ENCODE peak calls at places on chromosomes 13 and 19, in nine cellular contexts. K is tibial artery, Z is endothelial cell, T is chondrocyte, J is hepatocyte, P is uterus, V is WTC11, S is AG10803, M is PC-9. B is an unnamed sample.

GRCh38 chr13:31538067-31539042 is 201.0 kb upstream of the RXFP2 start:
- DNase-seq in K (no peak), Z (peak), T (no peak), J (peak), P (no peak), V (no peak), S (peak), M (no peak), B (no peak)

GRCh38 chr13:59088716-59089115 is 1075.0 kb downstream of the DIAPH3 start:
- DNase-seq in K (no peak), Z (no peak), T (no peak), J (no peak), P (no peak), V (no peak), S (no peak), M (no peak), B (no peak)

GRCh38 chr13:105410602-105411001 is 1124.9 kb downstream of the EFNB2 start:
- DNase-seq in K (no peak), Z (peak), T (no peak), J (peak), P (no peak), V (peak), S (peak), M (peak), B (no peak)

GRCh38 chr19:50858896-50859295 is 4.2 kb downstream of the KLK3 start:
- DNase-seq in K (no peak), Z (no peak), T (no peak), J (peak), P (no peak), V (peak), S (no peak), M (no peak), B (no peak)

GRCh38 chr19:1315470-1316166 is 29.9 kb downstream of the EFNA2 start:
- DNase-seq in K (no peak), Z (peak), T (no peak), J (peak), P (no peak), V (peak), S (peak), M (no peak), B (peak)

GRCh38 chr13:113810640-113811039 is 51.6 kb downstream of the TMEM255B start:
- DNase-seq in K (no peak), Z (no peak), T (no peak), J (no peak), P (no peak), V (no peak), S (no peak), M (no peak), B (no peak)

GRCh38 chr19:33348301-33349010 is 25.1 kb upstream of the CEBPG start:
- DNase-seq in K (no peak), Z (no peak), T (no peak), J (no peak), P (no peak), V (no peak), S (peak), M (no peak), B (no peak)

GRCh38 chr13:98447881-98448641 is 128.8 kb downstream of the STK24 start:
- DNase-seq in K (no peak), Z (peak), T (no peak), J (peak), P (peak), V (peak), S (peak), M (no peak), B (no peak)

GRCh38 chr19:46728693-46729339 is 11.9 kb upstream of the PRKD2 start:
- DNase-seq in K (no peak), Z (peak), T (no peak), J (peak), P (peak), V (peak), S (peak), M (peak), B (peak)

GRCh38 chr13:47908200-47908902 is 92.7 kb downstream of the SUCLA2 start:
- DNase-seq in K (no peak), Z (no peak), T (no peak), J (no peak), P (no peak), V (no peak), S (no peak), M (peak), B (no peak)

GRCh38 chr19:53520547-53521372 is 17.2 kb upstream of the ZNF331 start:
- DNase-seq in K (peak), Z (peak), T (no peak), J (peak), P (peak), V (peak), S (peak), M (peak), B (peak)

GRCh38 chr13:27448308-27448707 is 2.1 kb downstream of the MTIF3 start:
- DNase-seq in K (no peak), Z (no peak), T (no peak), J (no peak), P (no peak), V (no peak), S (no peak), M (no peak), B (no peak)

GRCh38 chr13:31409678-31410356 is 210.0 kb downstream of the B3GLCT start:
- DNase-seq in K (no peak), Z (no peak), T (no peak), J (peak), P (no peak), V (no peak), S (peak), M (no peak), B (no peak)

GRCh38 chr19:28468701-28469459 is 744.1 kb downstream of the UQCRFS1 start:
- DNase-seq in K (no peak), Z (no peak), T (no peak), J (peak), P (no peak), V (peak), S (peak), M (no peak), B (no peak)

GRCh38 chr13:46051958-46052313 is 610 bp downstream of the ZC3H13 start:
- DNase-seq in K (no peak), Z (no peak), T (no peak), J (no peak), P (no peak), V (no peak), S (no peak), M (no peak), B (no peak)

GRCh38 chr13:113814435-113814821 is 49.4 kb downstream of the GAS6 start:
- DNase-seq in K (no peak), Z (no peak), T (no peak), J (no peak), P (no peak), V (no peak), S (peak), M (peak), B (no peak)

GRCh38 chr19:2795827-2796658 is 10.7 kb downstream of the THOP1 start:
- DNase-seq in K (no peak), Z (no peak), T (no peak), J (no peak), P (no peak), V (no peak), S (no peak), M (no peak), B (no peak)

GRCh38 chr19:2663920-2664571 is 38.4 kb downstream of the GNG7 start:
- DNase-seq in K (no peak), Z (no peak), T (no peak), J (no peak), P (no peak), V (no peak), S (no peak), M (no peak), B (peak)

GRCh38 chr13:90414691-90415596 is 932.5 kb upstream of the MIR17HG start:
- DNase-seq in K (no peak), Z (no peak), T (no peak), J (no peak), P (no peak), V (no peak), S (peak), M (no peak), B (no peak)

GRCh38 chr19:10701955-10702307 is 692 bp downstream of the QTRT1 start:
- DNase-seq in K (no peak), Z (peak), T (no peak), J (peak), P (no peak), V (peak), S (no peak), M (no peak), B (peak)
- TF ChIP-seq CTCF in K (no peak), Z (no peak), T (peak), J (peak), P (no peak), V (no peak), S (peak), M (no peak), B (peak)

GRCh38 chr19:8115805-8116396 is 33.5 kb downstream of the FBN3 start:
- DNase-seq in K (no peak), Z (no peak), T (no peak), J (no peak), P (no peak), V (no peak), S (no peak), M (no peak), B (no peak)
- TF ChIP-seq CTCF in K (no peak), Z (no peak), T (no peak), J (no peak), P (no peak), V (no peak), S (no peak), M (no peak), B (no peak)

DNA sequence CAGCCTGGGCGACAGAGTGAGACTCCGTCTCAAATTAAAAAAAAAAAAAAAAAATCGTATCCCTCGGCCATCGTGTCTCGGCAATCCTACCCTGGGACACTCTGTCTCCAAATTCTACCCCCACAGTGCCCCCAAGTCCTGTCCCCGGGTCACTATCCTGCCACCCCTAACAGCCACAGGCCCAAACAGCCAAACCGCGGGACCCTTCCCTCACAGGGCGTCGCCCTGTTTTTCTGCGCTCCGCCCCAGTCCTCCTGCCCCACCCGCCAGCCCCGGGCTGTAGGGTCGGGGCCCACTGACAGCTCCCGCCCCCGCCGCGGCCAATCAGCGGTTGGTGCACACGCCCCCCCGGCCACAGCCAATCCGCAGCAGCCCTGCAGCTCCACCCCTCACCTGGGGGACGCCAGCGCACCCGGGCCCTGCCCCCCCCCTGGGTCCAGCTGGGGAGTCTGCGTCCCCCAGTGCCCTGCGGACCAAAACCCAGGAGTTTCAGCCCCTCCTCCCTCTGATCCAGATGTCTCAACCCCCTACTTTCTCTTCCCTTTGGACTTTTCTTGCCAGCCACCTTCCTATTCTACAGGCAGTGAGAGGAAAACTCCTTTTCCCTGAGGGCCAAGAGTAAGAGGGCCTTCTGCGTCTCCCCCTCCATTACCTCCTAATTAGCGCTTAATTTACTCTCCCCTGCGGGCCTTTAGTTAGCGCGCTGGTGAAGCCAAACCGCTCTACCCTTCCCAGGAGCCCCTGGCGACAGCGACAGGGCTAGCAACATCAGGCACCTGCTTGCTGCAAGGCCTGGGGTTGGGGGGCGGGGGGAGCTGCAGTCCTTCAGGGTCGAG is 1.5 kb upstream of the BCAT2 start:
- DNase-seq in K (peak), Z (peak), T (no peak), J (peak), P (peak), V (peak), S (peak), M (peak), B (peak)
- TF ChIP-seq CTCF in K (no peak), Z (no peak), T (no peak), J (no peak), P (no peak), V (no peak), S (no peak), M (no peak), B (no peak)

DNA sequence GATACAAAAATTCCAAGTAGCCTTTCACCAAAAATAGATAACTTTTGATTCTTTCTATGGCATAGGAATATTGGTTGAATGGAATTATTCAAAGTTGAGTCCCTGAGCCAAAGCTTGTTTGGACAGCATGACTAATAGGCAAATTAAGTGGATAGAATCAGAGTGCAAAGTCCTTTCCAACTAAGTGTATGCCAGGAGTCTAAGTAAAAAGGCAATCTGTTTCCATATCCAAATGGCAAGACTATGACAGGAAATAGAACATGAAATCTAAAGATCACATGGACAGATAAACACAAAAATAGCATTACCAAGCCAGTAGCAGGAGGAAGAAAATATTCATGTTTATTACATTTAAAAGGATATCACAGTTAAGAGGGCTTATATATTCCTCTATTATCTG is 804.6 kb downstream of the SLITRK6 start:
- DNase-seq in K (no peak), Z (no peak), T (no peak), J (peak), P (no peak), V (no peak), S (no peak), M (no peak), B (no peak)
- TF ChIP-seq CTCF in K (no peak), Z (no peak), T (no peak), J (no peak), P (no peak), V (no peak), S (no peak), M (no peak), B (no peak)

DNA sequence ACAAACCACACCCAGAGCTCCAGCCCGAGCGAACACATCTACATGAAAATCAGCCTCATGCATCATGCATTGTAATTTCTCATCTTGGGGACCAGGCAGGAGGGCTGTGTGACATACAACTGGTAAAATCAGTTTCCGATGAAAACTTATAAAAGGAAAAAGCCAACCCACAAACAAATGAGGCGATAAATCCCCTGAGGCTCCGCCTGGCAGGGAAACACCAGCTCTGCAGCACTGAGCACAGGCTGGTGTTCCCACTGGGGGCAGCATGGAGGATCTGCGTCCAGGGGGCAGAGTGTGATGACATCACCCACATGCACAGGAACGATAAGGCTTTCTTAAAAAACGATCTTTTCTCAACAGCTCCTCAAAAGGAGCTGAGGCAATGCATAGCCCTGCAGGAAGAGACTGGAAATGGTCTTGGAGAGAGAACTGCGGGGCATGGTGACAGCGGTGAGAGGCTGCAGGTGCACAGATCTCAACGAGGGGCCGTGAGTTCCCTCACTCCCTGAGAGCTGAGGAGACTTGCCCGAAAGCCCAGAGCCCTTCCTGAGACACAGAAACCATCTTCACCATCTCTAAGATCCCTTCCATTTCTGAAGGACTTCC is 24.6 kb downstream of the SH3GL1 start:
- DNase-seq in K (peak), Z (no peak), T (no peak), J (peak), P (peak), V (peak), S (peak), M (peak), B (peak)
- TF ChIP-seq CTCF in K (peak), Z (no peak), T (peak), J (peak), P (peak), V (no peak), S (peak), M (no peak), B (peak)

GRCh38 chr13:34752561-34752960 is 189.5 kb upstream of the NBEA start:
- DNase-seq in K (no peak), Z (no peak), T (no peak), J (no peak), P (no peak), V (no peak), S (no peak), M (no peak), B (no peak)
- TF ChIP-seq CTCF in K (no peak), Z (no peak), T (no peak), J (no peak), P (no peak), V (no peak), S (no peak), M (no peak), B (no peak)

B was measured in GM10248.